ENCODE peak calls at places on chromosome 18, in eight cellular contexts. R is sigmoid colon, Y is endodermal cell, S is psoas muscle, X is lower lobe of right lung, W is A549, N is body of pancreas, K is SK-N-SH. H is an unnamed sample.

GRCh38 chr18:34993289-34993688 is 47.9 kb upstream of the MAPRE2 start:
- DNase-seq in R (no peak), Y (no peak), S (no peak), X (no peak), W (no peak), N (no peak), K (no peak), H (no peak)

GRCh38 chr18:2002604-2003003 is 568.7 kb downstream of the METTL4 start:
- DNase-seq in R (no peak), Y (peak; percentile 63), S (no peak), X (no peak), W (no peak), N (no peak), K (no peak), H (no peak)

GRCh38 chr18:51330739-51331138 is 133.3 kb upstream of the MEX3C start:
- DNase-seq in R (no peak), Y (no peak), S (no peak), X (no peak), W (no peak), N (no peak), K (no peak), H (no peak)

GRCh38 chr18:76405761-76406356 is 89.2 kb downstream of the ZNF516 start:
- DNase-seq in R (peak; percentile 79), Y (peak; percentile 91), S (peak; percentile 81), X (peak; percentile 74), W (peak; percentile 43), N (peak; percentile 52), K (peak; percentile 63), H (peak; percentile 31)

GRCh38 chr18:21452381-21452780 is 148.1 kb downstream of the ESCO1 start:
- DNase-seq in R (no peak), Y (no peak), S (no peak), X (no peak), W (no peak), N (no peak), K (no peak), H (no peak)

GRCh38 chr18:519019-519879 is 18.7 kb upstream of the COLEC12 start:
- DNase-seq in R (peak; percentile 85), Y (peak; percentile 37), S (peak; percentile 65), X (peak; percentile 63), W (no peak), N (peak; percentile 26), K (no peak), H (peak; percentile 60)

GRCh38 chr18:31679806-31680793 is 4.3 kb downstream of the B4GALT6 start:
- DNase-seq in R (no peak), Y (peak; percentile 59), S (no peak), X (no peak), W (no peak), N (no peak), K (no peak), H (no peak)

GRCh38 chr18:74414951-74415515 is 42.1 kb downstream of the DIPK1C start:
- DNase-seq in R (no peak), Y (no peak), S (no peak), X (no peak), W (no peak), N (no peak), K (no peak), H (no peak)

GRCh38 chr18:60861575-60861974 is 471.7 kb upstream of the CDH20 start:
- DNase-seq in R (no peak), Y (no peak), S (no peak), X (no peak), W (no peak), N (no peak), K (no peak), H (no peak)

GRCh38 chr18:29874519-29875098 is 1167.9 kb downstream of the DSC3 start:
- DNase-seq in R (no peak), Y (peak; percentile 71), S (no peak), X (no peak), W (no peak), N (no peak), K (peak; percentile 23), H (no peak)

GRCh38 chr18:13435596-13436333 is 217.2 kb downstream of the LDLRAD4 start:
- DNase-seq in R (peak; percentile 62), Y (no peak), S (no peak), X (no peak), W (peak; percentile 22), N (no peak), K (no peak), H (peak; percentile 58)

GRCh38 chr18:3624818-3625716 is 175.1 kb downstream of the TGIF1 start:
- DNase-seq in R (peak; percentile 72), Y (peak; percentile 68), S (no peak), X (no peak), W (peak; percentile 72), N (no peak), K (no peak), H (peak; percentile 94)

DNA sequence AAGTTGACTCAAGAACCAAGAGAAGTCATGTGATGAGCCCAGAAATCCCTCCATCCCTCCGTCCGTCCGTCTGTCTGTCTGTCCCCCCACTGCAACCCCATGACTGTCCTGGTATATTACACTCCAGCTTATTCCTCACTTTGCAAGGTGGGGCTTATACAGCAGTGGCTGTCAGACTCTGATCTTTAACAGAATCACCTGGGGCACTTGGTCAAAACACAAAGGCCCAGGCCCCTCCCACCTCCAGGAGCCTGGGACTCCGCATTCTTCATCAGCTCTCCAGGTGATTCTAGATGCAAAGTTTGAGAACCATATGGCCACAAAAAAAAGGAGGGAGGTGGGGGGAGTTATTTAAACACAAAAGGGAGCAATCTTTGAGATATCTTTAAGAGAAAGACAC is 61.4 kb downstream of the MYO5B start:
- DNase-seq in R (no peak), Y (peak; percentile 60), S (no peak), X (no peak), W (no peak), N (no peak), K (no peak), H (no peak)
- H3K27ac ChIP-seq in R (no peak overlapping the region), Y (no peak overlapping the region), S (no peak overlapping the region), X (no peak overlapping the region), W (no peak overlapping the region), N (no peak overlapping the region), K (no peak overlapping the region), H (no peak overlapping the region)

GRCh38 chr18:62360806-62361205 is 35.7 kb downstream of the TNFRSF11A start:
- DNase-seq in R (no peak), Y (no peak), S (no peak), X (no peak), W (no peak), N (no peak), K (no peak), H (no peak)

GRCh38 chr18:62354171-62354570 is 29.1 kb downstream of the TNFRSF11A start:
- DNase-seq in R (no peak), Y (no peak), S (no peak), X (no peak), W (no peak), N (no peak), K (no peak), H (no peak)

GRCh38 chr18:62361288-62361687 is 36.2 kb downstream of the TNFRSF11A start:
- DNase-seq in R (no peak), Y (no peak), S (no peak), X (no peak), W (no peak), N (no peak), K (no peak), H (no peak)

DNA sequence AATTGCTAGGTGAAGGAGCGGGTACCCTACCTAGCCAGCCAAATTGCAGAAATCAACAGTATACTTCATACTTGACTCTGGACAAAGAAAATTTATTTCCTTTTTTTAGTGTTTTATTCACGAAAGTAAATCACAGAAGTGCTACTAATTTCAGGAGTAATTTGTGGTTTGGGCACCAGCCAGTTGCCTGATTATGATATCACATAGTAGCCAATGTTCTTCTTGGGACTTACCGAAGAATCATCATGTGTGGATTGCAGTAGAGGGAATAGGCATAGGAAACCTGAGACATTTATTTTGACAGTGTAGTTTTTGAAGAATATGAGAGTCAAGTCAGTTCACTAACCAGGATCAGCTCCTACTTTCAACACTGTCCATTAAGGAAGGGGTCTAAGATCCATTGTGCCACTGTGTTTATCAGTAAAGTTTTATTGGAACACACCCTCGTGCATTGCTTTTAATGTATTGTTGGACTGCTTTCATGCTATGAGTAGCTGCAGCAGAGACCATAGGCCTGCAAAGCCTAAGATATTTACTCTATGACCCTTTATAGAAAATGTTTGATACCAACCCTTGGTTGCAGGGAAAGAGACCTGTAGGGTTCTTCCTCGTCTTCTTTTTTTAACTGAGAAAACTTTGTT is 32.1 kb downstream of the TNFRSF11A start:
- DNase-seq in R (no peak), Y (no peak), S (no peak), X (no peak), W (no peak), N (no peak), K (no peak), H (no peak)
- H3K27ac ChIP-seq in R (no peak overlapping the region), Y (no peak overlapping the region), S (no peak overlapping the region), X (no peak overlapping the region), W (no peak overlapping the region), N (no peak overlapping the region), K (no peak overlapping the region), H (no peak overlapping the region)

GRCh38 chr18:10038268-10038667 is 124.5 kb downstream of the VAPA start:
- DNase-seq in R (no peak), Y (peak; percentile 36), S (no peak), X (no peak), W (no peak), N (no peak), K (no peak), H (no peak)

GRCh38 chr18:10036479-10036878 is 122.7 kb downstream of the VAPA start:
- DNase-seq in R (no peak), Y (peak; percentile 15), S (no peak), X (no peak), W (no peak), N (no peak), K (no peak), H (no peak)

GRCh38 chr18:10033038-10033437 is 119.2 kb downstream of the VAPA start:
- DNase-seq in R (no peak), Y (no peak), S (no peak), X (no peak), W (no peak), N (peak; percentile 72), K (no peak), H (no peak)

GRCh38 chr18:10037181-10037580 is 123.4 kb downstream of the VAPA start:
- DNase-seq in R (no peak), Y (peak; percentile 26), S (no peak), X (no peak), W (no peak), N (no peak), K (no peak), H (no peak)

DNA sequence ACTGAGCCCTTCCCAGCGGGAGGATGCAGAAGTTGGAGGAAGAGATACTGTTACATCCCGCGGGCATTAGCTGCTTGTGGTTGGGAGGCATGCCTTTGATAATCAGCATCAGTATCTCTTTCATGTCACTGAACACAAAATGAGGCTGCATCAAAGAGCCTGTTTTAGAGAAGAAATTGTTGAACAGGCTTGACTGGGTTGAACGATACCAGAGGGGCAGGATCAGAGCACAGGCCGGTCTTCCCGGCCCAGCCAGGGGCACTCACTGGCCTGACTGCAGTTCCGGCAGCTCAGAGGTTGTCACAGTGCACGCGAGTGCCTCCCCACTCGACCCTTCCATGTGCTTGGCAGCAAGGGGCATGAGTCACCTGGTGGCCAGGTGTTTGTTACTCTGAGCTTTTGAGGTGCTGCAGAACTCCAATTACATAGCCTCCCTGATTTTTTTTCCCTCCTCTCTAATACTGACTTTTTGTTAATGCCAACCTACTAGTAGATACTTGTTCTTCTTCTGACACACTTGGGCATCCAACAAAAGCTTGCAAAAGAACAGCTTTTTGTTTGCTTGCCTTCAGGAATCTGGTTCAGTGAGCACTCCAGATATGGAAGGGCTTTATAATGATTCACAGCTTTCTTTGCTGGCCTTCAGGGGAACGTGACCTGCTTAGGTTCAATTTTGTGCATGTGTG is 121.6 kb downstream of the VAPA start:
- DNase-seq in R (no peak), Y (peak; percentile 50), S (no peak), X (peak; percentile 78), W (no peak), N (peak; percentile 80), K (no peak), H (no peak)
- H3K27ac ChIP-seq in R (no peak overlapping the region), Y (no peak overlapping the region), S (no peak overlapping the region), X (peak overlapping the region; percentile 51), W (no peak overlapping the region), N (peak overlapping the region; percentile 81), K (no peak overlapping the region), H (no peak overlapping the region)

GRCh38 chr18:26073742-26074141 is 16.7 kb downstream of the SS18 start:
- DNase-seq in R (no peak), Y (no peak), S (no peak), X (no peak), W (no peak), N (no peak), K (no peak), H (no peak)
- H3K27ac ChIP-seq in R (no peak overlapping the region), Y (no peak overlapping the region), S (no peak overlapping the region), X (no peak overlapping the region), W (no peak overlapping the region), N (no peak overlapping the region), K (no peak overlapping the region), H (no peak overlapping the region)

H was measured in SJSA1.